ENCODE peak calls at places on chromosomes 5 and 9, in four cellular contexts. Q is WTC11, T is HepG2, H is K562. V is an unnamed sample.
A peak's percentile ranks its signal among the peaks of the same experiment; 100 is the strongest.

GRCh38 chr5:83964235-83964634 is 243.6 kb upstream of the HAPLN1 start:
- DNase-seq in H (no peak), T (no peak), Q (no peak), V (no peak)

GRCh38 chr9:7340451-7340850 is 459.1 kb downstream of the DMAC1 start:
- DNase-seq in H (no peak), T (no peak), Q (no peak), V (no peak)

GRCh38 chr9:109299901-109300300 is 21.0 kb downstream of the EPB41L4B start:
- DNase-seq in Q (no peak), H (no peak), T (no peak), V (no peak)

GRCh38 chr9:543478-543877 is 298.0 kb upstream of the DMRT1 start:
- DNase-seq in Q (no peak), H (no peak), T (no peak), V (no peak)

GRCh38 chr9:70452365-70452764 is 37.9 kb upstream of the KLF9 start:
- DNase-seq in T (no peak), H (no peak), Q (no peak), V (no peak)

GRCh38 chr9:129138144-129138462 is 26.9 kb downstream of the PTPA start:
- DNase-seq in Q (no peak), T (no peak), H (no peak), V (no peak)

GRCh38 chr9:132750668-132751067 is 80.4 kb downstream of the GTF3C4 start:
- DNase-seq in H (no peak), T (no peak), Q (no peak), V (no peak)

GRCh38 chr9:33924978-33925797 is 108.2 kb downstream of the UBE2R2 start:
- DNase-seq in T (peak; percentile 61), H (peak; percentile 30), Q (peak; percentile 69), V (no peak)

GRCh38 chr5:148922606-148923005 is 96.2 kb downstream of the ADRB2 start:
- DNase-seq in H (no peak), Q (no peak), T (no peak), V (peak; percentile 4)

GRCh38 chr9:120038342-120038741 is 541.6 kb downstream of the CDK5RAP2 start:
- DNase-seq in Q (no peak), T (no peak), H (no peak), V (no peak)

GRCh38 chr9:120040896-120041295 is 539.1 kb downstream of the CDK5RAP2 start:
- DNase-seq in T (no peak), H (no peak), Q (no peak), V (no peak)

DNA sequence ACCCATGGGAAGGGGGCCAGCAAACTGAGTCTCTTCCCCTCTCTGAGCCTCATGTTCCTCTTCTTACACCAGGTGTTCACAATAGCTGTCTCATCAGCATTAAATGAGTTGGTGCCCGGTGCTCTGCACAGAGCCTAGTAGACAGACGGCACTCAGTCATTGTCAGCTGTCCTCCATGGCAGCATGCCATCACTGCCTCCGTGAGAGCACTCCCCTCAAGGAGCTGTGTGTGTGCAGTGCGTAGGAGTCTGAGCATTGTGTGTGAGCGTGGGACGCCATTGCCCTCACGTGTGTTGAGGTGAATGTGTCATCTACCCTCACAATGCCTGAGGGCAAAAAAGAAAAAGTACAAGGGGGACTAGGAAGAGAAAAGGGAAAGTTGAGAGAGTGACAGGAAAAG is 536.5 kb downstream of the CDK5RAP2 start:
- DNase-seq in H (no peak), T (no peak), Q (no peak), V (no peak)
- TF ChIP-seq ETV6 in H (no peak), T (no peak), Q (no peak), V (no peak)

GRCh38 chr5:132225165-132226032 is 2.3 kb downstream of the P4HA2 start:
- DNase-seq in H (no peak), T (no peak), Q (no peak), V (no peak)
- TF ChIP-seq ETV6 in H (no peak), T (no peak), Q (no peak), V (no peak)

GRCh38 chr5:155794801-155795200 is 532.2 kb upstream of the SGCD start:
- DNase-seq in Q (no peak), H (no peak), T (no peak), V (no peak)
- TF ChIP-seq ETV6 in Q (no peak), H (no peak), T (no peak), V (no peak)

DNA sequence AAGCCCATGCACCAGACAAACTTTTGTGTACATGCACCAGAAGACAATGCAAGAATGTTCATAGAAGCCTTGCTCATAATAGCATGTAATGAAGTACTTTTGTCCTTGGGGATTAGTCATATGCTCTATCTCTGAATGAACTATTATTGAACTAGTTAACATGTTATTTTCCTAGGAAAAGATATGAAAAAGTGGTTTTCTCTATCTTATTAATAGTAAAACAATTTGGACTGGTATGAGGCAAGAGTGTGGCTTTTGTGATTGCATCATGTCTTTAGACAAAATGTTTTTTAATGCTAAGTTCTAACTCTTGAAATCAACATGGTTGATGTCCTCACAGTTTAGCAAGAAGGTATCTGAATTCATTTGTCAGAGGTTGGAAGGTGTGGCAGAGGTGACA is 55.7 kb upstream of the SPDL1 start:
- DNase-seq in H (no peak), Q (no peak), T (no peak), V (no peak)
- TF ChIP-seq ETV6 in H (no peak), Q (no peak), T (no peak), V (no peak)

GRCh38 chr9:98521141-98521540 is 187.6 kb downstream of the GABBR2 start:
- DNase-seq in T (no peak), Q (no peak), H (no peak), V (no peak)
- TF ChIP-seq ETV6 in T (no peak), Q (no peak), H (no peak), V (no peak)

GRCh38 chr5:39226558-39226957 is 7.2 kb upstream of the FYB1 start:
- DNase-seq in Q (no peak), H (no peak), T (no peak), V (no peak)

GRCh38 chr5:39233783-39234182 is 14.4 kb upstream of the FYB1 start:
- DNase-seq in Q (no peak), H (no peak), T (no peak), V (no peak)

GRCh38 chr5:39236718-39237117 is 17.4 kb upstream of the FYB1 start:
- DNase-seq in T (no peak), H (no peak), Q (no peak), V (no peak)

GRCh38 chr5:39235648-39236047 is 16.3 kb upstream of the FYB1 start:
- DNase-seq in Q (no peak), H (no peak), T (no peak), V (no peak)

GRCh38 chr5:39231705-39232525 is 12.6 kb upstream of the FYB1 start:
- DNase-seq in H (no peak), T (peak; percentile 82), Q (no peak), V (peak; percentile 73)
- TF ChIP-seq ETV6 in H (no peak), T (no peak), Q (no peak), V (no peak)

GRCh38 chr9:36442710-36443109 is 42.6 kb upstream of the RNF38 start:
- DNase-seq in H (no peak), T (no peak), Q (no peak), V (no peak)

GRCh38 chr9:36445800-36446361 is 45.8 kb upstream of the RNF38 start:
- DNase-seq in T (no peak), Q (no peak), H (no peak), V (no peak)

GRCh38 chr9:36441966-36442365 is 41.9 kb upstream of the RNF38 start:
- DNase-seq in T (no peak), H (no peak), Q (no peak), V (no peak)

GRCh38 chr9:36448017-36448416 is 47.9 kb upstream of the RNF38 start:
- DNase-seq in T (no peak), Q (no peak), H (no peak), V (no peak)

DNA sequence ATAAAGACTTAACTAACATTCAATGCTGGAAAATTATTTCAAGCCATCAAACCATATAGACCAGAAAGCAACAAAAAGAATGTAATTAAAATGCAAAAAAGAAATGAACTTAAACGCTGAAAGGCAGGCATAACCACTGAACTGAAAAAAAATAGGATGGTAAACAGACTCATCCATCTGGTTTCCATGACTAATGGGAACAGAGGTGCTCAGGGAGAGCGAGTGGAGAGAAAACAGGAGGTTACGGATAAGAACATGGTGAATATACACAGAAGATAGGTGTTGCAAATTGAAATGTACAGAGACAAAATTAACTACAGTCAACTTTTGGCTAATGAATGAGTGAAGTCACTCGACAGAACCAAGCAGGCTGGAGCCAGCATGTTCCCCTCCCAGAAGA is 43.5 kb upstream of the RNF38 start:
- DNase-seq in H (no peak), T (no peak), Q (no peak), V (no peak)
- TF ChIP-seq ETV6 in H (no peak), T (no peak), Q (no peak), V (no peak)

DNA sequence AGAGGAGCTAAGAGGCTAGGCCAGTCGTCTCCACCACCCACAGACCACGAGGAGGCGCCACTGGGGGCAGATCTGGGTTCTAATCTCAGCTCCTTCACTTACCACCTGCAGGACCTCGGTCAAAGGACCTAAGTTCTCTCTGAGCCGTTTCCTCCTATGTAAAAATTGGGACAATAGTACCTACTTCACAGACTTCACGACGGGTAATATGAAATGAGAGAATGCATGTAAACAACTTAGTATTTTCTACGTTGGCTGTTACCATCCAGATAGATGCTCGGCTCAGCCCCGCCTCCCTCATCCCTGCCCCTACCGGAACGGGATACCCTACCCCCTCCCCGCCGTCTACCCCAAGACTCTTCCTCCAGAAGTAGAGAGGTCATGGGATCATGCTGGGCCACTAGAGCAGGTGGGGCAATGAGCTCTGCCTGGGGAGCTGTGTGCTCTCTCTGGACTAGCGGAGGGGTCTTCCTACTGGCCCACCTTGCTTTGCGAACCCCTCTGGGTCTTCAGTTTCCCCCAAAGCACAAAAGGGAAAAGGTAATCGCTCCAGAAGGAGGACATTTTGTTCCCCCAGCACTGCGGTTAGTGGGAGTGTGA is 541 bp downstream of the GNPDA1 start:
- DNase-seq in Q (peak; percentile 82), H (peak; percentile 60), T (peak; percentile 9), V (no peak)
- TF ChIP-seq ETV6 in Q (no peak), H (no peak), T (no peak), V (no peak)

DNA sequence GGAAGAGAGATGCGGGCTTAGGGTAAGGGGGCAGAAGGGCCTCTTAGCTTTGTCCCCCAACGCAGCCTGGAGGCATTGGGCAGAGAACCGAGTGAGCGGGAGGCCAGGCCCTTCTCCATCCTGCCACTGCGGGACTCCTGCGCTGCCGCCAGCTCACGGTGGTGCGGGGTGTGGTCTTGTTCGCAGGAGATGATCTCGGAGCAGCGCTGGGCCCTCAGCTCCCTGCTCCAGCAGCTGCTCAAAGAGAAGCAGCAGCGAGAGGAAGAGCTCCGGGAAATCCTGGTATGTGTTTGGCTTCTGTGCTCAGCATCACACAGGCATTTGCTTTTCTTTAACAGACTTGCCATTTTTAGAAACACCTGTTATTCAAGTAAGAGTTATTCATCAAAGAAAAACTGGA is 41.3 kb downstream of the LRSAM1 start:
- DNase-seq in H (no peak), T (no peak), Q (no peak), V (no peak)
- TF ChIP-seq ETV6 in H (no peak), T (no peak), Q (no peak), V (no peak)

V was measured in GM12878.